ENCODE peak calls at places on chromosomes 2 and 18, in ten cellular contexts. E, F, M, D, P, X, Q, T, V and N are unnamed samples.

GRCh38 chr2:215680605-215681598 is 245.0 kb upstream of the FN1 start:
- DNase-seq in E (no peak), M (no peak), T (no peak), V (no peak), Q (no peak), X (no peak), F (peak), P (no peak), D (no peak), N (no peak)

GRCh38 chr18:39788395-39788794 is 2166.6 kb upstream of the PIK3C3 start:
- DNase-seq in D (no peak), T (no peak), Q (no peak), X (no peak), P (no peak), V (no peak), F (no peak), M (no peak), E (no peak), N (no peak)

GRCh38 chr2:149901231-149901859 is 313.8 kb upstream of the MMADHC start:
- DNase-seq in D (no peak), Q (no peak), X (no peak), E (no peak), V (no peak), T (no peak), P (no peak), F (no peak), M (no peak), N (no peak)

GRCh38 chr2:238240761-238241711 is 1.2 kb upstream of the HES6 start:
- DNase-seq in X (peak), Q (peak), D (no peak), V (peak), M (peak), T (peak), P (peak), F (no peak), E (peak), N (no peak)

GRCh38 chr18:79599503-79599931 is 80.1 kb upstream of the CTDP1 start:
- DNase-seq in X (no peak), M (peak), V (no peak), E (no peak), F (peak), D (no peak), Q (peak), P (peak), T (no peak), N (peak)

GRCh38 chr2:33015421-33016142 is 68.8 kb downstream of the LTBP1 start:
- DNase-seq in E (peak), P (peak), V (no peak), Q (no peak), F (no peak), T (no peak), M (no peak), X (no peak), D (no peak), N (no peak)

GRCh38 chr2:241734467-241735208 is at the start of gene D2HGDH:
- DNase-seq in P (peak), D (peak), X (peak), F (peak), T (peak), M (peak), Q (peak), E (peak), V (peak), N (peak)

GRCh38 chr2:219675206-219675605 is 47.8 kb downstream of the SLC4A3 start:
- DNase-seq in E (no peak), T (no peak), V (no peak), P (no peak), Q (no peak), M (peak), D (no peak), X (no peak), F (no peak), N (no peak)

GRCh38 chr18:55124078-55124477 is 164.8 kb upstream of the CCDC68 start:
- DNase-seq in T (peak), D (no peak), Q (peak), P (no peak), M (no peak), F (no peak), E (no peak), X (no peak), V (no peak), N (no peak)

GRCh38 chr2:20468549-20469500 is 22.0 kb downstream of the RHOB start:
- DNase-seq in V (no peak), F (no peak), Q (no peak), E (peak), T (no peak), P (no peak), D (no peak), M (no peak), X (no peak), N (no peak)

GRCh38 chr2:15198051-15198450 is 363.1 kb downstream of the NBAS start:
- DNase-seq in M (no peak), D (no peak), P (no peak), T (no peak), F (no peak), Q (no peak), X (no peak), V (no peak), E (no peak), N (no peak)

GRCh38 chr18:59957957-59958356 is 58.2 kb downstream of the PMAIP1 start:
- DNase-seq in V (no peak), M (peak), D (no peak), T (peak), X (peak), Q (peak), F (no peak), E (peak), P (peak), N (no peak)

GRCh38 chr2:237257471-237257951 is 156.5 kb downstream of the COL6A3 start:
- DNase-seq in P (no peak), D (no peak), X (peak), T (no peak), V (no peak), F (no peak), E (no peak), M (no peak), Q (peak), N (peak)

GRCh38 chr18:54233761-54234160 is 9.3 kb upstream of the MBD2 start:
- DNase-seq in P (no peak), X (no peak), Q (no peak), D (no peak), M (no peak), V (no peak), T (no peak), E (no peak), F (no peak), N (no peak)

GRCh38 chr2:107027797-107028196 is 141.8 kb upstream of the ST6GAL2 start:
- DNase-seq in X (no peak), E (no peak), D (no peak), V (no peak), P (no peak), F (no peak), M (no peak), T (no peak), Q (no peak), N (no peak)

GRCh38 chr2:50433635-50434034 is 598.3 kb downstream of the NRXN1 start:
- DNase-seq in X (no peak), P (no peak), T (no peak), V (no peak), E (no peak), M (no peak), Q (no peak), D (no peak), F (no peak), N (no peak)

GRCh38 chr2:45706028-45706427 is 54.6 kb downstream of the PRKCE start:
- DNase-seq in Q (no peak), X (peak), M (no peak), P (no peak), T (no peak), F (no peak), E (no peak), D (no peak), V (no peak), N (no peak)

GRCh38 chr2:132038179-132038882 is 123.4 kb downstream of the ANKRD30BL start:
- DNase-seq in F (no peak), X (no peak), P (no peak), T (no peak), Q (no peak), E (no peak), M (no peak), D (no peak), V (no peak), N (no peak)

GRCh38 chr2:168666339-168666738 is 136.1 kb upstream of the NOSTRIN start:
- DNase-seq in P (no peak), M (no peak), T (no peak), F (no peak), E (no peak), X (no peak), V (no peak), Q (no peak), D (no peak), N (no peak)

GRCh38 chr2:241692448-241692847 is 5.8 kb upstream of the DTYMK start:
- DNase-seq in E (no peak), M (no peak), F (no peak), Q (no peak), X (no peak), T (no peak), D (no peak), V (no peak), P (no peak), N (no peak)

GRCh38 chr2:166106431-166107015 is 21.3 kb downstream of the SCN1A start:
- DNase-seq in F (no peak), T (no peak), V (no peak), P (no peak), E (no peak), Q (no peak), M (no peak), X (peak), D (no peak), N (no peak)

GRCh38 chr18:79508565-79509535 is 113.1 kb downstream of the NFATC1 start:
- DNase-seq in F (peak), P (peak), D (no peak), T (peak), M (no peak), X (no peak), E (no peak), V (peak), Q (no peak), N (peak)

GRCh38 chr2:85409719-85410583 is at the start of gene CAPG:
- DNase-seq in M (peak), D (peak), P (peak), V (peak), E (no peak), T (peak), X (no peak), Q (peak), F (peak), N (peak)

GRCh38 chr2:18926633-18927524 is 337.5 kb upstream of the NT5C1B start:
- DNase-seq in X (no peak), Q (no peak), E (no peak), F (peak), M (no peak), T (no peak), D (no peak), P (no peak), V (no peak), N (no peak)

GRCh38 chr18:45626330-45627203 is 11.3 kb downstream of the SLC14A2 start:
- DNase-seq in V (no peak), F (no peak), M (no peak), T (no peak), D (no peak), E (no peak), X (no peak), P (no peak), Q (no peak), N (no peak)

GRCh38 chr2:15662026-15662425 is 70.4 kb downstream of the DDX1 start:
- DNase-seq in X (no peak), Q (no peak), E (no peak), V (no peak), F (no peak), P (no peak), M (no peak), D (no peak), T (no peak), N (no peak)

GRCh38 chr18:24427484-24427883 is 1.0 kb downstream of the IMPACT start:
- DNase-seq in P (no peak), X (peak), T (no peak), E (no peak), Q (no peak), D (no peak), F (no peak), M (no peak), V (no peak), N (no peak)

GRCh38 chr2:198322275-198322674 is 517.9 kb downstream of the PLCL1 start:
- DNase-seq in X (no peak), D (no peak), Q (no peak), E (no peak), M (no peak), P (no peak), T (no peak), F (no peak), V (no peak), N (no peak)

GRCh38 chr2:112758701-112759100 is 5.7 kb downstream of the CKAP2L start:
- DNase-seq in F (no peak), T (no peak), X (no peak), D (no peak), E (no peak), M (no peak), P (no peak), Q (no peak), V (no peak), N (no peak)

DNA sequence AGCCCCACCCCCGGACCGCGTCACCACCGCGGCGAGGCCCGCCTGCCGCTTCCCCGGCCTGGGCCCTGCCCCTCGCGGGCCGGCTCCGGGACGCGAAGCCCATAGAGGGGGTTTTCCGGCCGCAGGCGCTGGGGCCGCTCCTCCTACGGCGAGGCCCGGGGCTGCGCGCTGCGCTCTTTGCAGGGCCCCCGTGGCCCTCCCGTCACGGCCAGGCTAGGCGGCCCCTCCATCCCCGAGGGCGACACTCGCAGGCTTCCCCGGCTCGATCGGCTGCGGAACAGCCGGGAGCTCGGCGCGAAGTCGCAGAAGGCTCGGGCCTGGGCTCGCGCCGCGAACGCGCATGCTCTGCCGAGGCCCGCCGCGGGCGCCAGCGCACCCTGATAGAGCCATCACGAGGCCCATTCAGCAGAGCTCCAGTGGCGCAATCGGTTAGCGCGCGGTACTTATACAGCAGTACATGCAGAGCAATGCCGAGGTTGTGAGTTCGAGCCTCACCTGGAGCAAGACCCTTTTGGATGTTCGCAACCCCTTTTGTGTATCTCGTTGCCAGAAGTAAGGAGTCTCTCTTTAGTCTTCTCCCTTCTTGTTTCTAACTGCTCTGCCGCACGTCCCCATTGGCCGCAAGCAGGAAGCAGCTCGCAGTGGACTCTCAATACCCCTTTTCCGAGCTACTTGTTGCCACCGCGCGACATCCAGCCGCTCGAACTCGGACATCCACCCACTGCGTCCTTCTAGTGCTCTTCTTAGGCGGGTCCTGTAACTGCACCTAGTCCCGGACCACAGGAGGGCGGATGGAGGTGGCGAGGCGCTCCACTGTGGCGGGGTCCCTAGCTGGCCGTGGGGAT is 18.0 kb upstream of the HAAO start:
- DNase-seq in M (peak), Q (peak), T (peak), P (peak), X (peak), D (peak), V (peak), F (peak), E (peak), N (peak)
- TF ChIP-seq POLR2A in M (peak), Q (peak), T (peak), P (peak), X (peak), D (peak), V (peak), F (peak), E (peak), N (peak)

GRCh38 chr2:175002547-175003274 is 2.5 kb downstream of the CHN1 start:
- DNase-seq in E (no peak), Q (no peak), M (no peak), P (no peak), V (no peak), F (no peak), T (no peak), D (no peak), X (no peak), N (no peak)

GRCh38 chr2:175004730-175004979 is 526 bp downstream of the CHN1 start:
- DNase-seq in X (no peak), F (no peak), Q (no peak), V (no peak), M (no peak), T (no peak), D (no peak), E (no peak), P (no peak), N (no peak)

GRCh38 chr2:175007510-175007909 is 2.3 kb upstream of the CHN1 start:
- DNase-seq in F (no peak), D (no peak), T (no peak), X (no peak), Q (no peak), M (no peak), E (no peak), V (no peak), P (no peak), N (no peak)

GRCh38 chr2:175003875-175004729 is 1.1 kb downstream of the CHN1 start:
- DNase-seq in F (no peak), P (no peak), D (no peak), E (no peak), X (peak), Q (no peak), M (no peak), T (no peak), V (no peak), N (no peak)

DNA sequence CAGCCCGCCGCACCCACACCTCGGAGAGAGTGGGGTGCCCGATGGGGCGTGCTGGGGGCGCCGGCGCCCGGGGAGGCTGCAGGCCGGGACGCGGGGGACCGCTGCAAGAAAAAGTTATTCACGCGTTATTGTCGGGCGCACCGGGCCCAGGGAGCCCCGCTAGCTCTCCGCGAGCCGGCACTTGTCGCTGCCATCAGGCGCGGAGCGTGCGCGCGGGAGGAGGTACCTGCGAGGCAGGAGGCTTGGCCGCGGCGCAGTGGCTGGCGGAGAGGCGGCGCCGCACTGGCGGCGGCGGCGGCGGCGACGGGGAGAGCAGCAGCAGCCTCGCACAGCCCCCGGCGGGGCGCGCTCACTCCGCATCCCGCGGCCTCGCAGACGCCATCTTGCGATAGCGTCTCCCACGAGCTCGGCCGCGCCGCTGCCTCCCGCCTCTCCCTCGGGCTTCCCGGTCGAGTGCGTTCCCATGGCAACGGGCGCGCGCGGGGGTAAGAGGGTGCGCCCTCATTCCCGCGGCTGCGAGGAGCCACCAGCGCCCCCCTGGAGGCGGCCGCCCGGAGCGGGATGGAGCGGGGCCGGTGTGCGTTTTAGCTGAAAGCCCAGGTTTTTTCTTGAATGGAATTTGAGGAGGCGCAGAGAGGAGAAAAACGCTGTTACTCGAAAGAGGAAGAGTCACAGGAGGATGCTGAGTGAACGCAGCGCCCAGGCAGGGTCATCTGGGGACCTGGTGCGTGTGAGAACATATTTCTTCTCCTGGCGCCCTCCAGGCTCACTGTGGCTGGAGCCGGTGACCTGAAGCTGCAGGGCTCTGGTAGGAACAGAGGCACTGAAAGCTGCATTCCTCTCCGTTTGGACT is at the start of gene CHN1:
- DNase-seq in X (peak), E (peak), Q (peak), F (peak), D (peak), V (no peak), M (peak), T (peak), P (peak), N (peak)
- TF ChIP-seq POLR2A in X (peak), E (no peak), Q (peak), F (no peak), D (no peak), V (no peak), M (no peak), T (peak), P (no peak), N (peak)

GRCh38 chr2:61853086-61853847 is 593 bp downstream of the FAM161A start:
- DNase-seq in Q (no peak), F (no peak), T (no peak), E (peak), P (peak), V (no peak), M (peak), X (no peak), D (peak), N (no peak)

GRCh38 chr2:61853848-61854434 is at the start of gene FAM161A:
- DNase-seq in P (peak), E (peak), X (peak), F (peak), Q (peak), M (peak), V (peak), D (peak), T (peak), N (peak)

GRCh38 chr2:61855178-61855523 is 1.3 kb upstream of the FAM161A start:
- DNase-seq in D (no peak), Q (no peak), T (no peak), F (no peak), E (peak), M (peak), X (peak), V (no peak), P (peak), N (peak)

DNA sequence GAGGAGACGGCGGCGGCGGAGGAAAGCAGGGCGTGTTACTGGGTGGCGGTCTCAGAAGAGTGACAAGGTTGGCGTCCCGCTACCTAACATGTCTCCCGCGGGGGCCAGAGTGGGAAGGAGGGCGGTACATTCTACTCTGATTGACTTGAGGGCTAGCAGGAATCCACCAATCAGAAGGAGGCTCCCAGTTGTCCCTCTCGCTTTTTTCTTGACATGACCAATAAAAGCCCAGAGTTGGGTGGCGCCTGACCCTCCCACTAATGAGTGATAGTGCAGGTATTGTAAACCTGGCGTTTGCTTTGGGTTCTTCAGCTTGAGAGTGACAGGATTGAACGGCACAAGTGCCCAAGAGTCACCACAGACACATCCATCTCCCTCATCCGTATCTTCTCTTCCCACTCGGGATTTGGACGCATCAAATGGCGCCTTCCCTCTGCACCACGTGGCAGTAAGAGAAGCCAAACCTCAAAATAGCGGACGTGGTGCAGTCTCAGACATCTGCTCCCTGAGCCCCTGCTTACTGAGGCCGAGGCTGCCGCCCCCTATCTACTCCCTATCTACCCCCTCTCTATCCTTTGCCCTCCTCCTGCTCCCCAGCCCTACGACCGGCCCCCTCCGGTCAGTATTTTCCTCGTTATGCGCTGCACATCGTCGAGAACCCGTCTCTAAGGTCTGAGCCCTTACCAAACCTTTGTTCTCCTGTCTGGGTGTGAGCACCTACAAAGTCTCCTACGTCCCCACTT is 746 bp upstream of the FAM161A start:
- DNase-seq in Q (peak), P (peak), E (peak), T (peak), F (peak), D (peak), X (peak), V (peak), M (peak), N (peak)
- TF ChIP-seq POLR2A in Q (peak), P (no peak), E (no peak), T (peak), F (peak), D (peak), X (no peak), V (no peak), M (no peak), N (no peak)

GRCh38 chr2:43425659-43426058 is 170.2 kb downstream of the THADA start:
- DNase-seq in T (no peak), X (peak), E (no peak), V (no peak), M (no peak), Q (no peak), D (no peak), F (no peak), P (no peak), N (no peak)
- TF ChIP-seq POLR2A in T (no peak), X (no peak), E (no peak), V (no peak), M (no peak), Q (no peak), D (no peak), F (no peak), P (no peak), N (no peak)

GRCh38 chr2:119338826-119339561 is 27.6 kb downstream of the C2orf76 start:
- DNase-seq in Q (no peak), P (peak), E (no peak), T (peak), F (no peak), X (no peak), M (no peak), D (peak), V (no peak), N (no peak)
- TF ChIP-seq POLR2A in Q (no peak), P (no peak), E (no peak), T (no peak), F (no peak), X (no peak), M (no peak), D (no peak), V (no peak), N (no peak)